ENCODE peak calls at places on chromosomes 4 and X, in seven cellular contexts. One of them, this sample, is unnamed. For H3K4me1, the result is how much of the 10 kb centered on the place peaks cover.

GRCh38 chrX:12867746-12868145 is 874 bp downstream of the TLR7 start:
- DNase-seq in PC-3: no peak
- DNase-seq in hepatocyte: no peak
- DNase-seq in H9: no peak
- DNase-seq in HepG2: no peak
- DNase-seq in neuronal stem cell: no peak
- DNase-seq in GM23338: no peak
- DNase-seq in this sample: no peak

GRCh38 chrX:9374537-9374936 is 90.3 kb upstream of the TBL1X start:
- DNase-seq in PC-3: peak
- DNase-seq in hepatocyte: no peak
- DNase-seq in H9: no peak
- DNase-seq in HepG2: no peak
- DNase-seq in neuronal stem cell: no peak
- DNase-seq in GM23338: no peak
- DNase-seq in this sample: no peak

GRCh38 chr4:186676531-186677158 is 47.0 kb downstream of the FAT1 start:
- DNase-seq in PC-3: peak
- DNase-seq in hepatocyte: peak
- DNase-seq in H9: no peak
- DNase-seq in HepG2: no peak
- DNase-seq in neuronal stem cell: no peak
- DNase-seq in GM23338: peak
- DNase-seq in this sample: peak

GRCh38 chrX:17525266-17525665 is 150.3 kb downstream of the NHS start:
- DNase-seq in PC-3: no peak
- DNase-seq in hepatocyte: no peak
- DNase-seq in H9: no peak
- DNase-seq in HepG2: no peak
- DNase-seq in neuronal stem cell: no peak
- DNase-seq in GM23338: no peak
- DNase-seq in this sample: no peak

GRCh38 chrX:47854474-47854873 is 17.8 kb downstream of the ZNF81 start:
- DNase-seq in PC-3: peak
- DNase-seq in hepatocyte: peak
- DNase-seq in H9: peak
- DNase-seq in HepG2: no peak
- DNase-seq in neuronal stem cell: no peak
- DNase-seq in GM23338: peak
- DNase-seq in this sample: peak

GRCh38 chr4:176011523-176011922 is 54.1 kb upstream of the WDR17 start:
- DNase-seq in PC-3: no peak
- DNase-seq in hepatocyte: no peak
- DNase-seq in H9: no peak
- DNase-seq in HepG2: no peak
- DNase-seq in neuronal stem cell: no peak
- DNase-seq in GM23338: no peak
- DNase-seq in this sample: no peak

GRCh38 chrX:40607381-40607780 is 15.8 kb upstream of the MPC1L start:
- DNase-seq in PC-3: no peak
- DNase-seq in hepatocyte: no peak
- DNase-seq in H9: no peak
- DNase-seq in HepG2: no peak
- DNase-seq in neuronal stem cell: no peak
- DNase-seq in GM23338: no peak
- DNase-seq in this sample: no peak

GRCh38 chrX:29478336-29479069 is 736.9 kb upstream of the MAGEB2 start:
- DNase-seq in PC-3: peak
- DNase-seq in hepatocyte: peak
- DNase-seq in H9: peak
- DNase-seq in HepG2: peak
- DNase-seq in neuronal stem cell: peak
- DNase-seq in GM23338: peak
- DNase-seq in this sample: peak

GRCh38 chr4:108010167-108010566 is 20.5 kb downstream of the HADH start:
- DNase-seq in PC-3: peak
- DNase-seq in hepatocyte: no peak
- DNase-seq in H9: no peak
- DNase-seq in HepG2: no peak
- DNase-seq in neuronal stem cell: no peak
- DNase-seq in GM23338: no peak
- DNase-seq in this sample: no peak

GRCh38 chr4:29405151-29405550 is 1315.0 kb upstream of the PCDH7 start:
- DNase-seq in PC-3: no peak
- DNase-seq in hepatocyte: no peak
- DNase-seq in H9: no peak
- DNase-seq in HepG2: no peak
- DNase-seq in neuronal stem cell: no peak
- DNase-seq in GM23338: no peak
- DNase-seq in this sample: no peak

GRCh38 chrX:81206471-81206870 is 4.6 kb downstream of the SH3BGRL start:
- DNase-seq in PC-3: no peak
- DNase-seq in hepatocyte: no peak
- DNase-seq in H9: no peak
- DNase-seq in HepG2: no peak
- DNase-seq in neuronal stem cell: no peak
- DNase-seq in GM23338: no peak
- DNase-seq in this sample: no peak
- H2AFZ ChIP-seq in PC-3: no peak
- H2AFZ ChIP-seq in hepatocyte: no peak
- H2AFZ ChIP-seq in H9: no peak
- H2AFZ ChIP-seq in HepG2: no peak
- H2AFZ ChIP-seq in neuronal stem cell: no peak
- H2AFZ ChIP-seq in GM23338: no peak
- H2AFZ ChIP-seq in this sample: no peak

GRCh38 chr4:101205878-101206277 is 141.4 kb downstream of the PPP3CA start:
- DNase-seq in PC-3: peak
- DNase-seq in hepatocyte: no peak
- DNase-seq in H9: no peak
- DNase-seq in HepG2: no peak
- DNase-seq in neuronal stem cell: no peak
- DNase-seq in GM23338: peak
- DNase-seq in this sample: no peak
- H3K4me2 ChIP-seq in PC-3: no peak
- H3K4me2 ChIP-seq in hepatocyte: no peak
- H3K4me2 ChIP-seq in H9: no peak
- H3K4me2 ChIP-seq in HepG2: no peak
- H3K4me2 ChIP-seq in neuronal stem cell: no peak
- H3K4me2 ChIP-seq in GM23338: no peak
- H3K4me2 ChIP-seq in this sample: no peak

DNA sequence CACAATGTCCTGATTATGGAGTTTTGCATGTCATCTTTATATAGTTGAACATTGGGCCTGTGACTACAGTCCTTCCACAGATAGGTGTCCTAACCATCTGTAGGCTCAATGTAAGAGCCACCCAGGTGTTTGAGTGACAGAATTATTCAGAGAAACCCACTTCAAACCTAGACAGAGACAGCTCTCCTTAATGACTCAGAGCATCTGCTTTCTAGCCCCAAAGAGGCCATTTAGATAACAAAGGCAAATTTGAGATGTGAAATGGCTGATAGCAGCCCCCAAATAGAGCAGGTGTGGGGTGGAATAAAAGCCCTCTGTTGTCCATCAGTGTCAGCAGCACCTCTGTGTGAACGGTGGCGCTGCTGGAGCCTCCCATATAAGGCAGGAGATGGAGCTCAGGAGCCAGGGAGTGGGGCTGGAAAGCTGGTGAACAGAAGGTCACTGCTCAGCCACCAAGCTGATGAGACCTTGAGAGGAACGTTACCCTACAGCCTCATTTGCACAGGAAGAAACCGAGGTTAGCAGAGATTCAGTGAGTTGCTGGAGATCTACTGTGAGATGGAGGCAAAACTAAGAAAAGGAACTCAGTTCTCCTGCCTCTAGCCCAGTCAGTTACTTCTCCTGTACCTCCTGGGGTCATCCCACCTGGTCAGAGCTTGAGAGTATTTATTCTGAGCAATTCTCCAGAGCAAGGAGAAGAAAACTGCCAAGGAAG is 153.3 kb upstream of the LNX1 start:
- DNase-seq in PC-3: no peak
- DNase-seq in hepatocyte: no peak
- DNase-seq in H9: no peak
- DNase-seq in HepG2: peak
- DNase-seq in neuronal stem cell: no peak
- DNase-seq in GM23338: peak
- DNase-seq in this sample: no peak
- H3K4me1 ChIP-seq in PC-3: under half
- H3K4me1 ChIP-seq in hepatocyte: under half
- H3K4me1 ChIP-seq in H9: under half
- H3K4me1 ChIP-seq in HepG2: under half
- H3K4me1 ChIP-seq in neuronal stem cell: under half
- H3K4me1 ChIP-seq in GM23338: under half
- H3K4me1 ChIP-seq in this sample: under half

DNA sequence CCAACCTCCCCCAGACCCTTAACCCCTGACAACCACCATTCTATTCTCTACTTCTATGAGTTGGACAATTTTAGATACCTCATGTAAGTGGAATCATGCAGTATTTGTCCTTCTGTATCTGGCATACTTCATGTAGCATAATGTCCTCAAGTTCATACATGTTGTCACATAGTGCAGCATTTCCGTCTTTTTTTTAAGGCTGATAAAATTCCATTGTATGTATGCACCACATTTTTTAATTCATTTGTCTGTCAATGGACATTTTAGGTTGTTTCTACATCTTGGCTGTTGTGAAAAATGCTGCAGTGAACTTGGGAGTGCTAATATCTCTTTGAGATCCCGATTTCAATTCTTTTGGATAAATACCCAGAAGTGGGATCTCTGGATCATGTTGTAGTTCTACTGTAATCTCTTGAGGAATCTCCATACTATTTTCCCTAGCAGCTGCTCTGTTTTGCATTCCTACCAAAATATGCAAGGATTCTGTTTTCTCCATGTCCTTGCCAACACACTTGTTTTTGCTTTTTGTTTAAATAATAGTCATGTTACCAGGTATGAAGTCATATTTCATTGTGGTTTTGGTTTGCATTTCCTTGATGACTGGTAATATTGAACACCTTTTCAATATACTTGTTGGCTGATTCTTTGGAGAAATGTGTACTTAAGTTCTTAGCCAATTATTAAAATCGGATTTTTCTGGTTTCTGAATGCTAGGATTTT is 48.8 kb upstream of the ADAD1 start:
- DNase-seq in PC-3: peak
- DNase-seq in hepatocyte: no peak
- DNase-seq in H9: no peak
- DNase-seq in HepG2: no peak
- DNase-seq in neuronal stem cell: no peak
- DNase-seq in GM23338: no peak
- DNase-seq in this sample: no peak
- H2AFZ ChIP-seq in PC-3: no peak
- H2AFZ ChIP-seq in hepatocyte: no peak
- H2AFZ ChIP-seq in H9: no peak
- H2AFZ ChIP-seq in HepG2: no peak
- H2AFZ ChIP-seq in neuronal stem cell: no peak
- H2AFZ ChIP-seq in GM23338: no peak
- H2AFZ ChIP-seq in this sample: no peak

GRCh38 chrX:135087867-135088266 is 32.5 kb downstream of the ETDB start:
- DNase-seq in PC-3: no peak
- DNase-seq in hepatocyte: no peak
- DNase-seq in H9: no peak
- DNase-seq in HepG2: no peak
- DNase-seq in neuronal stem cell: no peak
- DNase-seq in GM23338: no peak
- DNase-seq in this sample: no peak

GRCh38 chrX:135081695-135082094 is 29.8 kb upstream of the RTL8A start:
- DNase-seq in PC-3: no peak
- DNase-seq in hepatocyte: no peak
- DNase-seq in H9: no peak
- DNase-seq in HepG2: no peak
- DNase-seq in neuronal stem cell: no peak
- DNase-seq in GM23338: no peak
- DNase-seq in this sample: no peak

GRCh38 chrX:135089126-135089525 is 31.2 kb downstream of the ETDB start:
- DNase-seq in PC-3: no peak
- DNase-seq in hepatocyte: no peak
- DNase-seq in H9: no peak
- DNase-seq in HepG2: no peak
- DNase-seq in neuronal stem cell: no peak
- DNase-seq in GM23338: no peak
- DNase-seq in this sample: no peak

DNA sequence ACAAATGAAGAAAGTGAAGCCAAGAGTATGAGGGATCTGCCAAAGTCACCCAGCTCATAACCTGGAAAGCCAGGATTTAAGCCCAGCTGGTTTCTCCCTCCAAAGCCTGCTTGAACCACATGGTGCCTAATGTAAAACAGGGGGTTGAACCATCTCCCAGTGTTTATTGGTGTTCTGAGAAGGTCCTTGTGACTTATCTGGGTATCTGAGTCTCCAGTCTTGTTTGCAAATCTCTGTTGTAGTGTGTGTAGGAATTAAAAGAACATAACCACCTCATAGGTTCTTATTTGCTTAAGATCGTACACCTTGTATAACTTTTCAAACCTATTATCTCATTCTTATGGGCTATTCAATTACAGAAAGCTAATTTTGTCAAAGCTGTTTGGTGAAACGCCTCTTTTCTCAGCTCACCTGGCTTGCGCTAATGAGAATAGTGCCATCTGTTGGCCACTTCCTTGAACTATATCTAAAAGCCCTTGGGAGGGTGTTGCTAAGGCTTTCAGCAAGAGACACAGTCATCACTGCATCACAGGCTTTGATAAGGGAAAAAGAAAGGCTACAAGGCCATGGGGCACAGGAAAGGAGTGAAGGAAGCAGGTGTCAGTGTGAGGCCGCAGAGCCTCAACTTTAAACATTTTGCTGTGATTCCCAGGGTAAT is 34.0 kb downstream of the ETDB start:
- DNase-seq in PC-3: peak
- DNase-seq in hepatocyte: peak
- DNase-seq in H9: peak
- DNase-seq in HepG2: peak
- DNase-seq in neuronal stem cell: peak
- DNase-seq in GM23338: peak
- DNase-seq in this sample: peak
- H3K4me2 ChIP-seq in PC-3: no peak
- H3K4me2 ChIP-seq in hepatocyte: no peak
- H3K4me2 ChIP-seq in H9: no peak
- H3K4me2 ChIP-seq in HepG2: no peak
- H3K4me2 ChIP-seq in neuronal stem cell: no peak
- H3K4me2 ChIP-seq in GM23338: no peak
- H3K4me2 ChIP-seq in this sample: no peak